ENCODE peak calls at places on chromosomes 11 and 22, in nine cellular contexts. One of them, this sample, is unnamed.

GRCh38 chr11:33723238-33723881 is 12.9 kb downstream of the CD59 start:
- DNase-seq in NCI-H524 treated with DMSO at 0.1 percent for 48 hours: no peak
- DNase-seq in IMR-90: peak; percentile 96
- DNase-seq in NCI-H1417: no peak
- DNase-seq in NAMALWA: no peak
- DNase-seq in AG04450: peak; percentile 60
- DNase-seq in fibroblast of lung: peak; percentile 92
- DNase-seq in myocyte: peak; percentile 92
- DNase-seq in HFFc6: peak; percentile 74
- DNase-seq in this sample: peak; percentile 83

GRCh38 chr11:13010737-13011342 is 1.7 kb downstream of the RASSF10 start:
- DNase-seq in NCI-H524 treated with DMSO at 0.1 percent for 48 hours: no peak
- DNase-seq in IMR-90: no peak
- DNase-seq in NCI-H1417: no peak
- DNase-seq in NAMALWA: no peak
- DNase-seq in AG04450: no peak
- DNase-seq in fibroblast of lung: peak; percentile 14
- DNase-seq in myocyte: no peak
- DNase-seq in HFFc6: no peak
- DNase-seq in this sample: no peak

GRCh38 chr22:43971112-43971511 is 15.9 kb downstream of the SAMM50 start:
- DNase-seq in NCI-H524 treated with DMSO at 0.1 percent for 48 hours: no peak
- DNase-seq in IMR-90: no peak
- DNase-seq in NCI-H1417: no peak
- DNase-seq in NAMALWA: no peak
- DNase-seq in AG04450: no peak
- DNase-seq in fibroblast of lung: no peak
- DNase-seq in myocyte: no peak
- DNase-seq in HFFc6: no peak
- DNase-seq in this sample: no peak

GRCh38 chr11:65536412-65537295 is 11.8 kb downstream of the SCYL1 start:
- DNase-seq in NCI-H524 treated with DMSO at 0.1 percent for 48 hours: no peak
- DNase-seq in IMR-90: no peak
- DNase-seq in NCI-H1417: no peak
- DNase-seq in NAMALWA: no peak
- DNase-seq in AG04450: no peak
- DNase-seq in fibroblast of lung: no peak
- DNase-seq in myocyte: no peak
- DNase-seq in HFFc6: no peak
- DNase-seq in this sample: no peak

GRCh38 chr11:95500466-95500865 is 269.5 kb upstream of the SESN3 start:
- DNase-seq in NCI-H524 treated with DMSO at 0.1 percent for 48 hours: no peak
- DNase-seq in IMR-90: no peak
- DNase-seq in NCI-H1417: no peak
- DNase-seq in NAMALWA: no peak
- DNase-seq in AG04450: no peak
- DNase-seq in fibroblast of lung: no peak
- DNase-seq in myocyte: no peak
- DNase-seq in HFFc6: no peak
- DNase-seq in this sample: no peak

GRCh38 chr11:59754859-59755700 is at the start of gene STX3:
- DNase-seq in NCI-H524 treated with DMSO at 0.1 percent for 48 hours: peak; percentile 50
- DNase-seq in IMR-90: peak; percentile 35
- DNase-seq in NCI-H1417: peak; percentile 83
- DNase-seq in NAMALWA: peak; percentile 62
- DNase-seq in AG04450: no peak
- DNase-seq in fibroblast of lung: peak; percentile 61
- DNase-seq in myocyte: peak; percentile 82
- DNase-seq in HFFc6: peak; percentile 85
- DNase-seq in this sample: peak; percentile 76

GRCh38 chr11:67596753-67597300 is 9.9 kb upstream of the NDUFV1 start:
- DNase-seq in NCI-H524 treated with DMSO at 0.1 percent for 48 hours: no peak
- DNase-seq in IMR-90: no peak
- DNase-seq in NCI-H1417: no peak
- DNase-seq in NAMALWA: no peak
- DNase-seq in AG04450: no peak
- DNase-seq in fibroblast of lung: no peak
- DNase-seq in myocyte: no peak
- DNase-seq in HFFc6: no peak
- DNase-seq in this sample: no peak

GRCh38 chr11:122248939-122249338 is 132.9 kb upstream of the BLID start:
- DNase-seq in NCI-H524 treated with DMSO at 0.1 percent for 48 hours: no peak
- DNase-seq in IMR-90: peak; percentile 40
- DNase-seq in NCI-H1417: no peak
- DNase-seq in NAMALWA: no peak
- DNase-seq in AG04450: no peak
- DNase-seq in fibroblast of lung: peak; percentile 60
- DNase-seq in myocyte: no peak
- DNase-seq in HFFc6: no peak
- DNase-seq in this sample: peak; percentile 96

GRCh38 chr11:62974848-62975522 is 9.8 kb downstream of the SLC22A6 start:
- DNase-seq in NCI-H524 treated with DMSO at 0.1 percent for 48 hours: peak; percentile 8
- DNase-seq in IMR-90: no peak
- DNase-seq in NCI-H1417: peak; percentile 23
- DNase-seq in NAMALWA: peak; percentile 56
- DNase-seq in AG04450: no peak
- DNase-seq in fibroblast of lung: no peak
- DNase-seq in myocyte: peak; percentile 37
- DNase-seq in HFFc6: no peak
- DNase-seq in this sample: peak; percentile 28

GRCh38 chr11:59206635-59207034 is 6.1 kb downstream of the MPEG1 start:
- DNase-seq in NCI-H524 treated with DMSO at 0.1 percent for 48 hours: no peak
- DNase-seq in IMR-90: peak; percentile 25
- DNase-seq in NCI-H1417: peak; percentile 35
- DNase-seq in NAMALWA: peak; percentile 41
- DNase-seq in AG04450: no peak
- DNase-seq in fibroblast of lung: no peak
- DNase-seq in myocyte: peak; percentile 61
- DNase-seq in HFFc6: peak; percentile 37
- DNase-seq in this sample: no peak

GRCh38 chr11:78310500-78310909 is 107.1 kb downstream of the GAB2 start:
- DNase-seq in NCI-H524 treated with DMSO at 0.1 percent for 48 hours: no peak
- DNase-seq in IMR-90: peak; percentile 35
- DNase-seq in NCI-H1417: no peak
- DNase-seq in NAMALWA: peak; percentile 43
- DNase-seq in AG04450: no peak
- DNase-seq in fibroblast of lung: peak; percentile 49
- DNase-seq in myocyte: peak; percentile 82
- DNase-seq in HFFc6: no peak
- DNase-seq in this sample: no peak

GRCh38 chr11:110691961-110692360 is 20.3 kb downstream of the ARHGAP20 start:
- DNase-seq in NCI-H524 treated with DMSO at 0.1 percent for 48 hours: no peak
- DNase-seq in IMR-90: no peak
- DNase-seq in NCI-H1417: no peak
- DNase-seq in NAMALWA: no peak
- DNase-seq in AG04450: no peak
- DNase-seq in fibroblast of lung: no peak
- DNase-seq in myocyte: no peak
- DNase-seq in HFFc6: no peak
- DNase-seq in this sample: no peak

GRCh38 chr11:126083829-126084607 is 21.4 kb upstream of the CDON start:
- DNase-seq in NCI-H524 treated with DMSO at 0.1 percent for 48 hours: no peak
- DNase-seq in IMR-90: no peak
- DNase-seq in NCI-H1417: no peak
- DNase-seq in NAMALWA: no peak
- DNase-seq in AG04450: no peak
- DNase-seq in fibroblast of lung: no peak
- DNase-seq in myocyte: no peak
- DNase-seq in HFFc6: no peak
- DNase-seq in this sample: peak; percentile 5

GRCh38 chr11:86575927-86576326 is 96.5 kb downstream of the ME3 start:
- DNase-seq in NCI-H524 treated with DMSO at 0.1 percent for 48 hours: peak; percentile 92
- DNase-seq in IMR-90: no peak
- DNase-seq in NCI-H1417: no peak
- DNase-seq in NAMALWA: no peak
- DNase-seq in AG04450: no peak
- DNase-seq in fibroblast of lung: no peak
- DNase-seq in myocyte: no peak
- DNase-seq in HFFc6: no peak
- DNase-seq in this sample: no peak

GRCh38 chr11:118996926-118997626 is 862 bp upstream of the CENATAC start:
- DNase-seq in NCI-H524 treated with DMSO at 0.1 percent for 48 hours: no peak
- DNase-seq in IMR-90: peak; percentile 44
- DNase-seq in NCI-H1417: peak; percentile 71
- DNase-seq in NAMALWA: peak; percentile 71
- DNase-seq in AG04450: no peak
- DNase-seq in fibroblast of lung: peak; percentile 17
- DNase-seq in myocyte: no peak
- DNase-seq in HFFc6: no peak
- DNase-seq in this sample: no peak

GRCh38 chr11:22920939-22921565 is 60.8 kb upstream of the CCDC179 start:
- DNase-seq in NCI-H524 treated with DMSO at 0.1 percent for 48 hours: no peak
- DNase-seq in IMR-90: peak; percentile 76
- DNase-seq in NCI-H1417: peak; percentile 21
- DNase-seq in NAMALWA: peak; percentile 61
- DNase-seq in AG04450: peak; percentile 46
- DNase-seq in fibroblast of lung: peak; percentile 45
- DNase-seq in myocyte: peak; percentile 63
- DNase-seq in HFFc6: peak; percentile 40
- DNase-seq in this sample: peak; percentile 24

GRCh38 chr11:125167292-125167953 is 2.9 kb downstream of the PKNOX2 start:
- DNase-seq in NCI-H524 treated with DMSO at 0.1 percent for 48 hours: no peak
- DNase-seq in IMR-90: peak; percentile 25
- DNase-seq in NCI-H1417: no peak
- DNase-seq in NAMALWA: no peak
- DNase-seq in AG04450: no peak
- DNase-seq in fibroblast of lung: peak; percentile 47
- DNase-seq in myocyte: peak; percentile 70
- DNase-seq in HFFc6: no peak
- DNase-seq in this sample: no peak

GRCh38 chr22:48222742-48223487 is 1460.5 kb downstream of the TBC1D22A start:
- DNase-seq in NCI-H524 treated with DMSO at 0.1 percent for 48 hours: no peak
- DNase-seq in IMR-90: no peak
- DNase-seq in NCI-H1417: no peak
- DNase-seq in NAMALWA: no peak
- DNase-seq in AG04450: no peak
- DNase-seq in fibroblast of lung: no peak
- DNase-seq in myocyte: no peak
- DNase-seq in HFFc6: no peak
- DNase-seq in this sample: no peak

GRCh38 chr11:69536406-69536805 is 54.9 kb downstream of the LINC01488 start:
- DNase-seq in NCI-H524 treated with DMSO at 0.1 percent for 48 hours: no peak
- DNase-seq in IMR-90: no peak
- DNase-seq in NCI-H1417: no peak
- DNase-seq in NAMALWA: no peak
- DNase-seq in AG04450: no peak
- DNase-seq in fibroblast of lung: no peak
- DNase-seq in myocyte: no peak
- DNase-seq in HFFc6: no peak
- DNase-seq in this sample: no peak

GRCh38 chr11:67996051-67996450 is 7.8 kb downstream of the UNC93B1 start:
- DNase-seq in NCI-H524 treated with DMSO at 0.1 percent for 48 hours: no peak
- DNase-seq in IMR-90: no peak
- DNase-seq in NCI-H1417: no peak
- DNase-seq in NAMALWA: no peak
- DNase-seq in AG04450: no peak
- DNase-seq in fibroblast of lung: no peak
- DNase-seq in myocyte: no peak
- DNase-seq in HFFc6: no peak
- DNase-seq in this sample: no peak

GRCh38 chr22:42316988-42317387 is 46.5 kb upstream of the TCF20 start:
- DNase-seq in NCI-H524 treated with DMSO at 0.1 percent for 48 hours: no peak
- DNase-seq in IMR-90: no peak
- DNase-seq in NCI-H1417: no peak
- DNase-seq in NAMALWA: peak; percentile 19
- DNase-seq in AG04450: no peak
- DNase-seq in fibroblast of lung: peak; percentile 71
- DNase-seq in myocyte: peak; percentile 24
- DNase-seq in HFFc6: no peak
- DNase-seq in this sample: peak; percentile 53

GRCh38 chr11:72924568-72925190 is 110.5 kb downstream of the ATG16L2 start:
- DNase-seq in NCI-H524 treated with DMSO at 0.1 percent for 48 hours: no peak
- DNase-seq in IMR-90: peak; percentile 57
- DNase-seq in NCI-H1417: no peak
- DNase-seq in NAMALWA: peak; percentile 67
- DNase-seq in AG04450: no peak
- DNase-seq in fibroblast of lung: peak; percentile 33
- DNase-seq in myocyte: peak; percentile 54
- DNase-seq in HFFc6: peak; percentile 31
- DNase-seq in this sample: peak; percentile 16

GRCh38 chr11:71251159-71251721 is 1.1 kb downstream of the SHANK2 start:
- DNase-seq in NCI-H524 treated with DMSO at 0.1 percent for 48 hours: no peak
- DNase-seq in IMR-90: no peak
- DNase-seq in NCI-H1417: peak; percentile 85
- DNase-seq in NAMALWA: no peak
- DNase-seq in AG04450: no peak
- DNase-seq in fibroblast of lung: no peak
- DNase-seq in myocyte: peak; percentile 44
- DNase-seq in HFFc6: no peak
- DNase-seq in this sample: no peak

GRCh38 chr11:28964811-28965210 is 856.6 kb downstream of the METTL15 start:
- DNase-seq in NCI-H524 treated with DMSO at 0.1 percent for 48 hours: no peak
- DNase-seq in IMR-90: peak; percentile 66
- DNase-seq in NCI-H1417: no peak
- DNase-seq in NAMALWA: no peak
- DNase-seq in AG04450: no peak
- DNase-seq in fibroblast of lung: peak; percentile 45
- DNase-seq in myocyte: no peak
- DNase-seq in HFFc6: peak; percentile 24
- DNase-seq in this sample: no peak

GRCh38 chr11:69640995-69641581 is at the start of gene CCND1:
- DNase-seq in NCI-H524 treated with DMSO at 0.1 percent for 48 hours: no peak
- DNase-seq in IMR-90: peak; percentile 94
- DNase-seq in NCI-H1417: peak; percentile 45
- DNase-seq in NAMALWA: no peak
- DNase-seq in AG04450: peak; percentile 86
- DNase-seq in fibroblast of lung: peak; percentile 91
- DNase-seq in myocyte: peak; percentile 92
- DNase-seq in HFFc6: peak; percentile 95
- DNase-seq in this sample: peak; percentile 86

GRCh38 chr22:47168900-47169800 is 406.7 kb downstream of the TBC1D22A start:
- DNase-seq in NCI-H524 treated with DMSO at 0.1 percent for 48 hours: no peak
- DNase-seq in IMR-90: peak; percentile 8
- DNase-seq in NCI-H1417: no peak
- DNase-seq in NAMALWA: no peak
- DNase-seq in AG04450: no peak
- DNase-seq in fibroblast of lung: peak; percentile 21
- DNase-seq in myocyte: no peak
- DNase-seq in HFFc6: no peak
- DNase-seq in this sample: no peak

GRCh38 chr11:64253481-64253880 is 2.2 kb downstream of the PLCB3 start:
- DNase-seq in NCI-H524 treated with DMSO at 0.1 percent for 48 hours: no peak
- DNase-seq in IMR-90: no peak
- DNase-seq in NCI-H1417: no peak
- DNase-seq in NAMALWA: no peak
- DNase-seq in AG04450: no peak
- DNase-seq in fibroblast of lung: no peak
- DNase-seq in myocyte: peak; percentile 63
- DNase-seq in HFFc6: no peak
- DNase-seq in this sample: no peak

GRCh38 chr11:93908689-93909088 is 58.3 kb upstream of the VSTM5 start:
- DNase-seq in NCI-H524 treated with DMSO at 0.1 percent for 48 hours: no peak
- DNase-seq in IMR-90: peak; percentile 91
- DNase-seq in NCI-H1417: no peak
- DNase-seq in NAMALWA: no peak
- DNase-seq in AG04450: peak; percentile 78
- DNase-seq in fibroblast of lung: peak; percentile 97
- DNase-seq in myocyte: peak; percentile 73
- DNase-seq in HFFc6: peak; percentile 87
- DNase-seq in this sample: peak; percentile 91

GRCh38 chr11:86427441-86427840 is 52.8 kb downstream of the CCDC81 start:
- DNase-seq in NCI-H524 treated with DMSO at 0.1 percent for 48 hours: no peak
- DNase-seq in IMR-90: no peak
- DNase-seq in NCI-H1417: no peak
- DNase-seq in NAMALWA: no peak
- DNase-seq in AG04450: no peak
- DNase-seq in fibroblast of lung: no peak
- DNase-seq in myocyte: no peak
- DNase-seq in HFFc6: no peak
- DNase-seq in this sample: no peak

GRCh38 chr11:103384652-103385051 is 275.4 kb downstream of the DYNC2H1 start:
- DNase-seq in NCI-H524 treated with DMSO at 0.1 percent for 48 hours: no peak
- DNase-seq in IMR-90: no peak
- DNase-seq in NCI-H1417: no peak
- DNase-seq in NAMALWA: no peak
- DNase-seq in AG04450: no peak
- DNase-seq in fibroblast of lung: no peak
- DNase-seq in myocyte: peak; percentile 6
- DNase-seq in HFFc6: no peak
- DNase-seq in this sample: no peak

GRCh38 chr11:70314730-70315129 is 44.2 kb downstream of the PPFIA1 start:
- DNase-seq in NCI-H524 treated with DMSO at 0.1 percent for 48 hours: no peak
- DNase-seq in IMR-90: no peak
- DNase-seq in NCI-H1417: no peak
- DNase-seq in NAMALWA: no peak
- DNase-seq in AG04450: no peak
- DNase-seq in fibroblast of lung: no peak
- DNase-seq in myocyte: no peak
- DNase-seq in HFFc6: no peak
- DNase-seq in this sample: no peak

This sample was measured in NCI-H226.